ENCODE peak calls at places on chromosomes 11 and 22, in five cellular contexts. I, C, N, A and Q are unnamed samples.

GRCh38 chr11:64366751-64367150 is 7.8 kb downstream of the RPS6KA4 start:
- DNase-seq in I (no peak), C (no peak), N (no peak), A (no peak), Q (no peak)

GRCh38 chr11:101048479-101048878 is 81.1 kb downstream of the PGR start:
- DNase-seq in I (no peak), C (no peak), N (no peak), A (no peak), Q (no peak)

GRCh38 chr22:17772249-17772962 is 1.9 kb downstream of the BID start:
- DNase-seq in I (no peak), C (no peak), N (no peak), A (no peak), Q (no peak)

GRCh38 chr11:48093795-48094642 is 113.7 kb downstream of the PTPRJ start:
- DNase-seq in I (no peak), C (no peak), N (peak; percentile 77), A (no peak), Q (no peak)

GRCh38 chr22:50719814-50720300 is 18.1 kb upstream of the ACR start:
- DNase-seq in I (peak; percentile 50), C (no peak), N (no peak), A (no peak), Q (no peak)

GRCh38 chr11:28337701-28338100 is 229.5 kb downstream of the METTL15 start:
- DNase-seq in I (no peak), C (no peak), N (no peak), A (no peak), Q (no peak)

GRCh38 chr22:19663821-19664325 is 50.4 kb upstream of the SEPTIN5 start:
- DNase-seq in I (peak; percentile 29), C (no peak), N (no peak), A (no peak), Q (no peak)

GRCh38 chr11:108223449-108224149 is 732 bp downstream of the ATM start:
- DNase-seq in I (no peak), C (no peak), N (no peak), A (no peak), Q (no peak)

GRCh38 chr11:78432058-78432515 is 14.5 kb upstream of the GAB2 start:
- DNase-seq in I (peak; percentile 60), C (no peak), N (no peak), A (no peak), Q (no peak)

GRCh38 chr11:24880962-24881361 is 384.1 kb downstream of the LUZP2 start:
- DNase-seq in I (no peak), C (no peak), N (no peak), A (no peak), Q (no peak)

GRCh38 chr22:23401111-23401909 is 178.8 kb downstream of the IGLL1 start:
- DNase-seq in I (no peak), C (no peak), N (no peak), A (no peak), Q (peak; percentile 69)

GRCh38 chr22:46070215-46070721 is 80.1 kb upstream of the PPARA start:
- DNase-seq in I (peak; percentile 69), C (no peak), N (peak; percentile 10), A (no peak), Q (peak; percentile 94)

GRCh38 chr11:14422052-14422813 is 63.2 kb upstream of the RRAS2 start:
- DNase-seq in I (peak; percentile 91), C (peak; percentile 45), N (peak; percentile 82), A (no peak), Q (peak; percentile 87)

GRCh38 chr11:12215192-12215591 is 104.8 kb downstream of the MICAL2 start:
- DNase-seq in I (peak; percentile 15), C (no peak), N (no peak), A (no peak), Q (no peak)

GRCh38 chr11:81869337-81870065 is 864.2 kb downstream of the FAM181B start:
- DNase-seq in I (no peak), C (no peak), N (no peak), A (peak; percentile 99), Q (no peak)

GRCh38 chr11:130622126-130622525 is 173.7 kb downstream of the ADAMTS15 start:
- DNase-seq in I (no peak), C (no peak), N (no peak), A (no peak), Q (no peak)

GRCh38 chr11:74443071-74443864 is 24.1 kb downstream of the KCNE3 start:
- DNase-seq in I (peak; percentile 44), C (peak; percentile 19), N (peak; percentile 56), A (no peak), Q (no peak)

GRCh38 chr11:119340335-119341221 is at the start of gene C1QTNF5:
- DNase-seq in I (peak; percentile 68), C (no peak), N (no peak), A (no peak), Q (peak; percentile 91)

GRCh38 chr11:26187639-26188038 is 144.3 kb upstream of the ANO3 start:
- DNase-seq in I (no peak), C (no peak), N (peak; percentile 62), A (no peak), Q (no peak)

GRCh38 chr11:1988667-1989317 is 8.8 kb downstream of the H19 start:
- DNase-seq in I (no peak), C (no peak), N (peak; percentile 78), A (no peak), Q (no peak)

GRCh38 chr22:21984793-21985192 is 2.2 kb upstream of the TOP3B start:
- DNase-seq in I (peak; percentile 86), C (peak; percentile 19), N (no peak), A (no peak), Q (no peak)

GRCh38 chr11:123166095-123166559 is 28.9 kb downstream of the CLMP start:
- DNase-seq in I (peak; percentile 92), C (no peak), N (no peak), A (no peak), Q (no peak)

GRCh38 chr11:15743244-15743629 is 613.1 kb downstream of the SOX6 start:
- DNase-seq in I (no peak), C (no peak), N (no peak), A (no peak), Q (no peak)

GRCh38 chr11:125939081-125939521 is 6.7 kb upstream of the VSIG10L2 start:
- DNase-seq in I (no peak), C (no peak), N (no peak), A (no peak), Q (no peak)

GRCh38 chr22:25334091-25334490 is 114.7 kb downstream of the CRYBB2 start:
- DNase-seq in I (peak; percentile 95), C (peak; percentile 36), N (peak; percentile 49), A (peak; percentile 0), Q (no peak)

GRCh38 chr11:124799384-124800225 is 601 bp downstream of the MSANTD2 start:
- DNase-seq in I (peak; percentile 65), C (no peak), N (no peak), A (no peak), Q (peak; percentile 69)

GRCh38 chr11:72222907-72223614 is 1.5 kb upstream of the INPPL1 start:
- DNase-seq in I (peak; percentile 99), C (peak; percentile 76), N (peak; percentile 69), A (peak; percentile 76), Q (peak; percentile 96)

GRCh38 chr11:1086171-1087102 is 11.8 kb downstream of the MUC2 start:
- DNase-seq in I (no peak), C (no peak), N (no peak), A (no peak), Q (peak; percentile 76)

GRCh38 chr22:25853078-25853477 is 111.1 kb downstream of the MYO18B start:
- DNase-seq in I (no peak), C (no peak), N (no peak), A (no peak), Q (no peak)

GRCh38 chr11:72216638-72217037 is at the start of gene FOLR2:
- DNase-seq in I (no peak), C (no peak), N (no peak), A (no peak), Q (no peak)

GRCh38 chr22:40534379-40535188 is 101.9 kb downstream of the MRTFA start:
- DNase-seq in I (peak; percentile 27), C (no peak), N (no peak), A (peak; percentile 53), Q (no peak)

GRCh38 chr22:17783773-17784480 is 9.7 kb upstream of the BID start:
- DNase-seq in I (no peak), C (no peak), N (no peak), A (no peak), Q (no peak)

GRCh38 chr11:69108030-69108429 is 47.7 kb upstream of the SMIM38 start:
- DNase-seq in I (no peak), C (no peak), N (no peak), A (no peak), Q (no peak)

GRCh38 chr11:6988506-6988905 is 31.6 kb downstream of the ZNF214 start:
- DNase-seq in I (no peak), C (no peak), N (no peak), A (no peak), Q (no peak)

GRCh38 chr22:42863349-42863911 is 6.4 kb upstream of the ARFGAP3 start:
- DNase-seq in I (no peak), C (peak; percentile 43), N (no peak), A (peak; percentile 46), Q (no peak)

GRCh38 chr11:13850256-13851010 is 112.1 kb upstream of the SPON1 start:
- DNase-seq in I (no peak), C (no peak), N (no peak), A (no peak), Q (no peak)

GRCh38 chr11:78318321-78318720 is 99.3 kb downstream of the GAB2 start:
- DNase-seq in I (peak; percentile 12), C (no peak), N (no peak), A (no peak), Q (no peak)

GRCh38 chr22:17815703-17816254 is 41.5 kb upstream of the BID start:
- DNase-seq in I (no peak), C (no peak), N (no peak), A (no peak), Q (no peak)

GRCh38 chr11:130449996-130450419 is 1.6 kb downstream of the ADAMTS15 start:
- DNase-seq in I (peak; percentile 98), C (no peak), N (no peak), A (no peak), Q (peak; percentile 85)

GRCh38 chr11:65662802-65663633 is at the start of gene RELA:
- DNase-seq in I (peak; percentile 95), C (peak; percentile 84), N (peak; percentile 81), A (no peak), Q (peak; percentile 97)
- TF ChIP-seq POLR2AphosphoS5 in I (peak; percentile 43), C (peak; percentile 53), N (peak; percentile 32), A (peak; percentile 88), Q (peak; percentile 92)

GRCh38 chr11:95625164-95626017 is 164.2 kb downstream of the FAM76B start:
- DNase-seq in I (peak; percentile 29), C (no peak), N (no peak), A (no peak), Q (no peak)
- H3K27ac ChIP-seq in I (no peak overlapping the region), C (no peak overlapping the region), N (no peak overlapping the region), A (no peak overlapping the region), Q (no peak overlapping the region)

GRCh38 chr11:103870821-103871309 is 165.6 kb upstream of the DDI1 start:
- DNase-seq in I (no peak), C (no peak), N (no peak), A (no peak), Q (peak; percentile 87)
- TF ChIP-seq POLR2AphosphoS5 in I (no peak), C (no peak), N (no peak), A (no peak), Q (peak; percentile 50)

GRCh38 chr11:83119216-83119615 is 37.7 kb upstream of the PCF11 start:
- DNase-seq in I (no peak), C (no peak), N (no peak), A (no peak), Q (no peak)
- H3K27ac ChIP-seq in I (no peak overlapping the region), C (no peak overlapping the region), N (no peak overlapping the region), A (no peak overlapping the region), Q (no peak overlapping the region)

GRCh38 chr11:3091846-3092602 is 34.8 kb upstream of the CARS1 start:
- DNase-seq in I (peak; percentile 94), C (peak; percentile 67), N (peak; percentile 56), A (peak; percentile 19), Q (peak; percentile 76)
- TF ChIP-seq POLR2AphosphoS5 in I (no peak), C (peak; percentile 47), N (no peak), A (no peak), Q (no peak)